ENCODE peak calls at places on chromosomes 11 and 22, in ten cellular contexts. L, U, K, T, J, D, C, M, B and I are unnamed samples.

GRCh38 chr22:26589367-26589844 is 526 bp downstream of the TPST2 start:
- DNase-seq in L (peak; percentile 57), U (peak; percentile 71), K (no peak), T (peak; percentile 54), J (peak; percentile 8), D (no peak), C (no peak), M (no peak), B (peak; percentile 78), I (no peak)

GRCh38 chr22:19827341-19828034 is 27.2 kb downstream of the GNB1L start:
- DNase-seq in L (no peak), U (no peak), K (no peak), T (no peak), J (no peak), D (no peak), C (no peak), M (no peak), B (no peak), I (no peak)

GRCh38 chr11:69004411-69005182 is 8.4 kb downstream of the MRGPRF start:
- DNase-seq in L (no peak), U (peak; percentile 52), K (no peak), T (no peak), J (no peak), D (no peak), C (no peak), M (no peak), B (no peak), I (no peak)

GRCh38 chr11:60872952-60873524 is 5.7 kb downstream of the ZP1 start:
- DNase-seq in L (peak; percentile 26), U (peak; percentile 55), K (no peak), T (peak; percentile 69), J (no peak), D (no peak), C (no peak), M (peak; percentile 7), B (peak; percentile 57), I (peak; percentile 31)

GRCh38 chr22:37218771-37219411 is 6.6 kb upstream of the SSTR3 start:
- DNase-seq in L (peak; percentile 52), U (no peak), K (no peak), T (no peak), J (peak; percentile 70), D (peak; percentile 80), C (no peak), M (no peak), B (peak; percentile 80), I (no peak)

GRCh38 chr11:46414899-46415298 is 23.3 kb upstream of the CHRM4 start:
- DNase-seq in L (no peak), U (peak; percentile 15), K (no peak), T (no peak), J (no peak), D (no peak), C (no peak), M (no peak), B (no peak), I (no peak)

GRCh38 chr11:18668131-18668530 is 30.4 kb upstream of the TMEM86A start:
- DNase-seq in L (no peak), U (no peak), K (no peak), T (no peak), J (no peak), D (no peak), C (no peak), M (no peak), B (no peak), I (no peak)

GRCh38 chr11:102971766-102972165 is 16.2 kb upstream of the MMP13 start:
- DNase-seq in L (no peak), U (no peak), K (no peak), T (peak; percentile 75), J (no peak), D (no peak), C (no peak), M (no peak), B (no peak), I (no peak)